ENCODE peak calls at places on chromosomes 5 and 9, in seven cellular contexts. One of them, this sample, is unnamed. For H3K4me1, the result is how much of the 10 kb centered on the place peaks cover.

GRCh38 chr9:97525451-97525850 is 24.0 kb downstream of the TMOD1 start:
- DNase-seq in A549: no peak
- DNase-seq in spleen: no peak
- DNase-seq in HCT116: no peak
- DNase-seq in Peyer's patch: no peak
- DNase-seq in endothelial cell of umbilical vein: no peak
- DNase-seq in heart left ventricle: no peak
- DNase-seq in this sample: no peak

GRCh38 chr9:122379340-122379739 is 8.5 kb downstream of the PTGS1 start:
- DNase-seq in A549: peak
- DNase-seq in spleen: no peak
- DNase-seq in HCT116: no peak
- DNase-seq in Peyer's patch: no peak
- DNase-seq in endothelial cell of umbilical vein: no peak
- DNase-seq in heart left ventricle: no peak
- DNase-seq in this sample: no peak

GRCh38 chr5:73625314-73625904 is 587 bp upstream of the ARHGEF28 start:
- DNase-seq in A549: no peak
- DNase-seq in spleen: no peak
- DNase-seq in HCT116: no peak
- DNase-seq in Peyer's patch: no peak
- DNase-seq in endothelial cell of umbilical vein: peak
- DNase-seq in heart left ventricle: no peak
- DNase-seq in this sample: no peak

GRCh38 chr9:35712762-35713400 is 19.1 kb downstream of the TLN1 start:
- DNase-seq in A549: no peak
- DNase-seq in spleen: no peak
- DNase-seq in HCT116: no peak
- DNase-seq in Peyer's patch: no peak
- DNase-seq in endothelial cell of umbilical vein: no peak
- DNase-seq in heart left ventricle: no peak
- DNase-seq in this sample: no peak

GRCh38 chr9:13865869-13866268 is 448.1 kb downstream of the NFIB start:
- DNase-seq in A549: no peak
- DNase-seq in spleen: no peak
- DNase-seq in HCT116: no peak
- DNase-seq in Peyer's patch: no peak
- DNase-seq in endothelial cell of umbilical vein: no peak
- DNase-seq in heart left ventricle: no peak
- DNase-seq in this sample: no peak

GRCh38 chr5:132265336-132266030 is 8.0 kb downstream of the PDLIM4 start:
- DNase-seq in A549: peak
- DNase-seq in spleen: peak
- DNase-seq in HCT116: no peak
- DNase-seq in Peyer's patch: no peak
- DNase-seq in endothelial cell of umbilical vein: peak
- DNase-seq in heart left ventricle: peak
- DNase-seq in this sample: no peak

GRCh38 chr9:121812159-121812735 is 160.8 kb downstream of the DAB2IP start:
- DNase-seq in A549: no peak
- DNase-seq in spleen: no peak
- DNase-seq in HCT116: no peak
- DNase-seq in Peyer's patch: no peak
- DNase-seq in endothelial cell of umbilical vein: no peak
- DNase-seq in heart left ventricle: no peak
- DNase-seq in this sample: no peak

GRCh38 chr5:154524846-154525245 is 46.8 kb upstream of the HAND1 start:
- DNase-seq in A549: no peak
- DNase-seq in spleen: no peak
- DNase-seq in HCT116: no peak
- DNase-seq in Peyer's patch: no peak
- DNase-seq in endothelial cell of umbilical vein: no peak
- DNase-seq in heart left ventricle: no peak
- DNase-seq in this sample: no peak

GRCh38 chr9:136255166-136255538 is 9.5 kb upstream of the QSOX2 start:
- DNase-seq in A549: no peak
- DNase-seq in spleen: no peak
- DNase-seq in HCT116: no peak
- DNase-seq in Peyer's patch: no peak
- DNase-seq in endothelial cell of umbilical vein: no peak
- DNase-seq in heart left ventricle: no peak
- DNase-seq in this sample: peak

GRCh38 chr9:90539266-90539665 is 103.4 kb downstream of the DIRAS2 start:
- DNase-seq in A549: no peak
- DNase-seq in spleen: no peak
- DNase-seq in HCT116: no peak
- DNase-seq in Peyer's patch: no peak
- DNase-seq in endothelial cell of umbilical vein: no peak
- DNase-seq in heart left ventricle: no peak
- DNase-seq in this sample: no peak

GRCh38 chr5:57211039-57211438 is 37.2 kb downstream of the GPBP1 start:
- DNase-seq in A549: no peak
- DNase-seq in spleen: no peak
- DNase-seq in HCT116: no peak
- DNase-seq in Peyer's patch: no peak
- DNase-seq in endothelial cell of umbilical vein: no peak
- DNase-seq in heart left ventricle: no peak
- DNase-seq in this sample: no peak

GRCh38 chr5:179504600-179505396 is 45.6 kb upstream of the RUFY1 start:
- DNase-seq in A549: no peak
- DNase-seq in spleen: no peak
- DNase-seq in HCT116: no peak
- DNase-seq in Peyer's patch: no peak
- DNase-seq in endothelial cell of umbilical vein: no peak
- DNase-seq in heart left ventricle: no peak
- DNase-seq in this sample: no peak

GRCh38 chr9:124220551-124221451 is 36.9 kb upstream of the NEK6 start:
- DNase-seq in A549: peak
- DNase-seq in spleen: peak
- DNase-seq in HCT116: no peak
- DNase-seq in Peyer's patch: no peak
- DNase-seq in endothelial cell of umbilical vein: peak
- DNase-seq in heart left ventricle: no peak
- DNase-seq in this sample: peak

GRCh38 chr5:132468665-132469379 is 21.8 kb downstream of the IRF1 start:
- DNase-seq in A549: no peak
- DNase-seq in spleen: peak
- DNase-seq in HCT116: no peak
- DNase-seq in Peyer's patch: no peak
- DNase-seq in endothelial cell of umbilical vein: no peak
- DNase-seq in heart left ventricle: no peak
- DNase-seq in this sample: peak

GRCh38 chr5:91283899-91284298 is 99.2 kb downstream of the ARRDC3 start:
- DNase-seq in A549: peak
- DNase-seq in spleen: no peak
- DNase-seq in HCT116: peak
- DNase-seq in Peyer's patch: no peak
- DNase-seq in endothelial cell of umbilical vein: peak
- DNase-seq in heart left ventricle: no peak
- DNase-seq in this sample: no peak

GRCh38 chr9:86287013-86287412 is 4.7 kb upstream of the ISCA1 start:
- DNase-seq in A549: peak
- DNase-seq in spleen: no peak
- DNase-seq in HCT116: no peak
- DNase-seq in Peyer's patch: no peak
- DNase-seq in endothelial cell of umbilical vein: no peak
- DNase-seq in heart left ventricle: no peak
- DNase-seq in this sample: no peak

GRCh38 chr5:61051267-61051666 is 106.3 kb downstream of the NDUFAF2 start:
- DNase-seq in A549: peak
- DNase-seq in spleen: no peak
- DNase-seq in HCT116: peak
- DNase-seq in Peyer's patch: no peak
- DNase-seq in endothelial cell of umbilical vein: peak
- DNase-seq in heart left ventricle: no peak
- DNase-seq in this sample: no peak

GRCh38 chr9:114316605-114317230 is 6.2 kb upstream of the ORM1 start:
- DNase-seq in A549: no peak
- DNase-seq in spleen: no peak
- DNase-seq in HCT116: no peak
- DNase-seq in Peyer's patch: peak
- DNase-seq in endothelial cell of umbilical vein: no peak
- DNase-seq in heart left ventricle: no peak
- DNase-seq in this sample: peak

GRCh38 chr5:88503065-88503394 is 234.4 kb upstream of the TMEM161B start:
- DNase-seq in A549: no peak
- DNase-seq in spleen: no peak
- DNase-seq in HCT116: no peak
- DNase-seq in Peyer's patch: no peak
- DNase-seq in endothelial cell of umbilical vein: no peak
- DNase-seq in heart left ventricle: no peak
- DNase-seq in this sample: no peak

GRCh38 chr5:3377176-3377575 is 218.5 kb upstream of the IRX1 start:
- DNase-seq in A549: no peak
- DNase-seq in spleen: no peak
- DNase-seq in HCT116: no peak
- DNase-seq in Peyer's patch: no peak
- DNase-seq in endothelial cell of umbilical vein: no peak
- DNase-seq in heart left ventricle: no peak
- DNase-seq in this sample: no peak

GRCh38 chr9:136852664-136853595 is 784 bp downstream of the MAMDC4 start:
- DNase-seq in A549: no peak
- DNase-seq in spleen: peak
- DNase-seq in HCT116: no peak
- DNase-seq in Peyer's patch: no peak
- DNase-seq in endothelial cell of umbilical vein: no peak
- DNase-seq in heart left ventricle: no peak
- DNase-seq in this sample: peak

GRCh38 chr5:58241383-58241782 is 218.5 kb downstream of the PLK2 start:
- DNase-seq in A549: peak
- DNase-seq in spleen: no peak
- DNase-seq in HCT116: no peak
- DNase-seq in Peyer's patch: no peak
- DNase-seq in endothelial cell of umbilical vein: peak
- DNase-seq in heart left ventricle: peak
- DNase-seq in this sample: no peak

GRCh38 chr5:174799146-174799545 is 74.8 kb downstream of the MSX2 start:
- DNase-seq in A549: no peak
- DNase-seq in spleen: no peak
- DNase-seq in HCT116: no peak
- DNase-seq in Peyer's patch: no peak
- DNase-seq in endothelial cell of umbilical vein: no peak
- DNase-seq in heart left ventricle: no peak
- DNase-seq in this sample: no peak

GRCh38 chr5:80988419-80988925 is 28.3 kb downstream of the RASGRF2 start:
- DNase-seq in A549: no peak
- DNase-seq in spleen: no peak
- DNase-seq in HCT116: no peak
- DNase-seq in Peyer's patch: no peak
- DNase-seq in endothelial cell of umbilical vein: no peak
- DNase-seq in heart left ventricle: no peak
- DNase-seq in this sample: no peak

GRCh38 chr5:51380603-51381207 is 2.5 kb upstream of the ISL1 start:
- DNase-seq in A549: no peak
- DNase-seq in spleen: no peak
- DNase-seq in HCT116: no peak
- DNase-seq in Peyer's patch: no peak
- DNase-seq in endothelial cell of umbilical vein: peak
- DNase-seq in heart left ventricle: no peak
- DNase-seq in this sample: peak

DNA sequence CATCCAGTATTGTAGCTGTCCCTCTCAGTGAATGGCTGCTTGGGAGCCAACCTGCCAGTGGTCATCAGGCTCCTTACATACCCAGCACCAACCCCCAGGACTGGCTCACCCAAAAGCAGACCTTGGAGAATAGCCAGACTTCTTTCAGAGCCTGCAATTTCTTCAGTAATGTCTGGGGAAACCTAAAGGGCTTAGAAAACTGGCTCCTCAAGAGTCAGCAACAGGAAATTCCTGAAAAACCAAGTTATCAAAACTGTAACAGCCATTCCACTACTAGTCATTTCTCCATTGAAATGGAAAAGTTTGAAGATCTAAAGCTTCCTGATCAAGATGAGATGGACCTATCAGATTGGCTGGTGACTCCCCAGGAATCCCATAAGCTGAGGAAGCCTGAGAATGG is 12.3 kb upstream of the STING1 start:
- DNase-seq in A549: no peak
- DNase-seq in spleen: no peak
- DNase-seq in HCT116: no peak
- DNase-seq in Peyer's patch: no peak
- DNase-seq in endothelial cell of umbilical vein: peak
- DNase-seq in heart left ventricle: no peak
- DNase-seq in this sample: no peak
- TF ChIP-seq CTCF in A549: no peak
- TF ChIP-seq CTCF in spleen: no peak
- TF ChIP-seq CTCF in HCT116: no peak
- TF ChIP-seq CTCF in Peyer's patch: no peak
- TF ChIP-seq CTCF in endothelial cell of umbilical vein: no peak
- TF ChIP-seq CTCF in heart left ventricle: no peak
- TF ChIP-seq CTCF in this sample: no peak

GRCh38 chr5:87266914-87267573 is 639 bp upstream of the RASA1 start:
- DNase-seq in A549: no peak
- DNase-seq in spleen: no peak
- DNase-seq in HCT116: no peak
- DNase-seq in Peyer's patch: no peak
- DNase-seq in endothelial cell of umbilical vein: no peak
- DNase-seq in heart left ventricle: no peak
- DNase-seq in this sample: no peak
- TF ChIP-seq POLR2A in A549: no peak
- TF ChIP-seq POLR2A in spleen: no peak
- TF ChIP-seq POLR2A in HCT116: no peak
- TF ChIP-seq POLR2A in Peyer's patch: no peak
- TF ChIP-seq POLR2A in endothelial cell of umbilical vein: no peak
- TF ChIP-seq POLR2A in heart left ventricle: no peak
- TF ChIP-seq POLR2A in this sample: no peak

GRCh38 chr5:180790524-180790923 is 12.1 kb downstream of the MGAT1 start:
- DNase-seq in A549: no peak
- DNase-seq in spleen: peak
- DNase-seq in HCT116: no peak
- DNase-seq in Peyer's patch: no peak
- DNase-seq in endothelial cell of umbilical vein: no peak
- DNase-seq in heart left ventricle: no peak
- DNase-seq in this sample: no peak

GRCh38 chr5:180790020-180790419 is 12.6 kb downstream of the MGAT1 start:
- DNase-seq in A549: peak
- DNase-seq in spleen: peak
- DNase-seq in HCT116: no peak
- DNase-seq in Peyer's patch: no peak
- DNase-seq in endothelial cell of umbilical vein: peak
- DNase-seq in heart left ventricle: no peak
- DNase-seq in this sample: no peak

GRCh38 chr5:180792965-180793287 is 9.7 kb downstream of the MGAT1 start:
- DNase-seq in A549: no peak
- DNase-seq in spleen: peak
- DNase-seq in HCT116: no peak
- DNase-seq in Peyer's patch: no peak
- DNase-seq in endothelial cell of umbilical vein: no peak
- DNase-seq in heart left ventricle: no peak
- DNase-seq in this sample: no peak

GRCh38 chr5:180791611-180792213 is 10.9 kb downstream of the MGAT1 start:
- DNase-seq in A549: no peak
- DNase-seq in spleen: peak
- DNase-seq in HCT116: no peak
- DNase-seq in Peyer's patch: no peak
- DNase-seq in endothelial cell of umbilical vein: no peak
- DNase-seq in heart left ventricle: no peak
- DNase-seq in this sample: no peak

GRCh38 chr5:180792287-180792964 is 10.2 kb downstream of the MGAT1 start:
- DNase-seq in A549: no peak
- DNase-seq in spleen: peak
- DNase-seq in HCT116: no peak
- DNase-seq in Peyer's patch: no peak
- DNase-seq in endothelial cell of umbilical vein: no peak
- DNase-seq in heart left ventricle: no peak
- DNase-seq in this sample: no peak
- H3K4me1 ChIP-seq in A549: under half
- H3K4me1 ChIP-seq in spleen: half or more
- H3K4me1 ChIP-seq in HCT116: under half
- H3K4me1 ChIP-seq in Peyer's patch: under half
- H3K4me1 ChIP-seq in endothelial cell of umbilical vein: under half
- H3K4me1 ChIP-seq in heart left ventricle: under half
- H3K4me1 ChIP-seq in this sample: half or more

GRCh38 chr5:141940695-141941271 is 17.1 kb downstream of the DELE1 start:
- DNase-seq in A549: no peak
- DNase-seq in spleen: no peak
- DNase-seq in HCT116: no peak
- DNase-seq in Peyer's patch: no peak
- DNase-seq in endothelial cell of umbilical vein: no peak
- DNase-seq in heart left ventricle: no peak
- DNase-seq in this sample: no peak
- TF ChIP-seq CTCF in A549: no peak
- TF ChIP-seq CTCF in spleen: peak
- TF ChIP-seq CTCF in HCT116: peak
- TF ChIP-seq CTCF in Peyer's patch: no peak
- TF ChIP-seq CTCF in endothelial cell of umbilical vein: peak
- TF ChIP-seq CTCF in heart left ventricle: no peak
- TF ChIP-seq CTCF in this sample: no peak

This sample was measured in body of pancreas.